ENCODE peak calls at places on chromosomes 11 and 22, in six cellular contexts. One of them, this sample, is unnamed.
A peak's percentile ranks its signal among the peaks of the same experiment; 100 is the strongest.

GRCh38 chr11:102064316-102064715 is 17.1 kb downstream of the CFAP300 start:
- DNase-seq in astrocyte of the cerebellum: no peak
- DNase-seq in A549: no peak
- DNase-seq in uterus: no peak
- DNase-seq in AG04449: no peak
- DNase-seq in fibroblast of villous mesenchyme: no peak
- DNase-seq in this sample: no peak

GRCh38 chr11:16184588-16184987 is 171.8 kb downstream of the SOX6 start:
- DNase-seq in fibroblast of villous mesenchyme: peak; percentile 64
- DNase-seq in uterus: no peak
- DNase-seq in A549: peak; percentile 55
- DNase-seq in AG04449: peak; percentile 63
- DNase-seq in astrocyte of the cerebellum: peak; percentile 24
- DNase-seq in this sample: peak; percentile 38

GRCh38 chr11:57640068-57640800 is 9.5 kb downstream of the YPEL4 start:
- DNase-seq in AG04449: no peak
- DNase-seq in astrocyte of the cerebellum: no peak
- DNase-seq in A549: no peak
- DNase-seq in uterus: no peak
- DNase-seq in fibroblast of villous mesenchyme: no peak
- DNase-seq in this sample: no peak

GRCh38 chr11:68994161-68994890 is 13.5 kb upstream of the MRGPRD start:
- DNase-seq in astrocyte of the cerebellum: no peak
- DNase-seq in A549: no peak
- DNase-seq in uterus: no peak
- DNase-seq in AG04449: no peak
- DNase-seq in fibroblast of villous mesenchyme: no peak
- DNase-seq in this sample: no peak

GRCh38 chr22:32858121-32858703 is 56.7 kb downstream of the TIMP3 start:
- DNase-seq in fibroblast of villous mesenchyme: peak; percentile 33
- DNase-seq in astrocyte of the cerebellum: no peak
- DNase-seq in AG04449: no peak
- DNase-seq in uterus: no peak
- DNase-seq in A549: no peak
- DNase-seq in this sample: no peak

GRCh38 chr11:34790620-34791019 is 125.6 kb downstream of the APIP start:
- DNase-seq in AG04449: no peak
- DNase-seq in astrocyte of the cerebellum: no peak
- DNase-seq in A549: no peak
- DNase-seq in uterus: no peak
- DNase-seq in fibroblast of villous mesenchyme: no peak
- DNase-seq in this sample: peak; percentile 57

GRCh38 chr22:46902436-46902835 is 140.0 kb downstream of the TBC1D22A start:
- DNase-seq in astrocyte of the cerebellum: no peak
- DNase-seq in AG04449: no peak
- DNase-seq in fibroblast of villous mesenchyme: no peak
- DNase-seq in uterus: no peak
- DNase-seq in A549: no peak
- DNase-seq in this sample: no peak

GRCh38 chr11:76210920-76211851 is 4.9 kb upstream of the WNT11 start:
- DNase-seq in fibroblast of villous mesenchyme: no peak
- DNase-seq in A549: no peak
- DNase-seq in uterus: no peak
- DNase-seq in AG04449: no peak
- DNase-seq in astrocyte of the cerebellum: no peak
- DNase-seq in this sample: no peak

GRCh38 chr11:31702966-31703365 is 108.2 kb downstream of the PAX6 start:
- DNase-seq in A549: peak; percentile 3
- DNase-seq in astrocyte of the cerebellum: no peak
- DNase-seq in AG04449: no peak
- DNase-seq in fibroblast of villous mesenchyme: no peak
- DNase-seq in uterus: no peak
- DNase-seq in this sample: no peak

GRCh38 chr11:119361056-119361787 is 14.7 kb upstream of the MFRP start:
- DNase-seq in fibroblast of villous mesenchyme: peak; percentile 81
- DNase-seq in A549: peak; percentile 57
- DNase-seq in AG04449: no peak
- DNase-seq in astrocyte of the cerebellum: no peak
- DNase-seq in uterus: peak; percentile 75
- DNase-seq in this sample: no peak

GRCh38 chr11:120326845-120327281 is 1.8 kb downstream of the TLCD5 start:
- DNase-seq in uterus: no peak
- DNase-seq in A549: no peak
- DNase-seq in AG04449: no peak
- DNase-seq in fibroblast of villous mesenchyme: peak; percentile 80
- DNase-seq in astrocyte of the cerebellum: no peak
- DNase-seq in this sample: no peak

GRCh38 chr11:118619444-118620205 is 12.2 kb downstream of the PHLDB1 start:
- DNase-seq in fibroblast of villous mesenchyme: peak; percentile 97
- DNase-seq in uterus: peak; percentile 59
- DNase-seq in astrocyte of the cerebellum: peak; percentile 86
- DNase-seq in AG04449: peak; percentile 88
- DNase-seq in A549: no peak
- DNase-seq in this sample: peak; percentile 18

GRCh38 chr11:69954756-69955155 is 123.4 kb upstream of the ANO1 start:
- DNase-seq in fibroblast of villous mesenchyme: no peak
- DNase-seq in uterus: no peak
- DNase-seq in astrocyte of the cerebellum: no peak
- DNase-seq in AG04449: no peak
- DNase-seq in A549: no peak
- DNase-seq in this sample: no peak

GRCh38 chr11:33636104-33636503 is 64.5 kb downstream of the C11orf91 start:
- DNase-seq in fibroblast of villous mesenchyme: peak; percentile 39
- DNase-seq in astrocyte of the cerebellum: no peak
- DNase-seq in AG04449: no peak
- DNase-seq in uterus: no peak
- DNase-seq in A549: no peak
- DNase-seq in this sample: no peak

GRCh38 chr11:121886005-121886739 is 229.8 kb downstream of the BLID start:
- DNase-seq in A549: no peak
- DNase-seq in astrocyte of the cerebellum: no peak
- DNase-seq in fibroblast of villous mesenchyme: no peak
- DNase-seq in uterus: peak; percentile 82
- DNase-seq in AG04449: no peak
- DNase-seq in this sample: no peak

DNA sequence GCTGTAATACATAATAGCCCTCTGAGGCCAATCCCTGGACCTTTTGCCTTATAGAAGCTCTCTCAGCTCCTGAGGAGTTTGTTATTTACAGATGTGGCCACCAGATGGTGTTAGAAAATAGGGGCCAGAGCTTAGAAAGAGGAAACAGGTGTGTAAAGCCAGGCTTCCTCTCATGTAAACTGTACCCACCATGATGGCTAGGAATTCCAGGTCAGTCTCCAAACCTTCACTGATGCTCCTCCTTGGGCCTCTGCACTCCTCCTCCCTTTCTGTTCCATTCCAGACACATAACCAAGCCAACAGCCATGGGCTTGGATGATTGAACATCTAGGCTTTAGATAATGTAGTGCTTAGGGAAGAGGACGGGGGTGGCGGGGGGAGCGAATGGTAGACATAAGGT is 39.7 kb downstream of the USP35 start:
- DNase-seq in astrocyte of the cerebellum: no peak
- DNase-seq in AG04449: no peak
- DNase-seq in A549: peak; percentile 51
- DNase-seq in fibroblast of villous mesenchyme: peak; percentile 70
- DNase-seq in uterus: no peak
- DNase-seq in this sample: peak; percentile 45
- TF ChIP-seq CTCF in astrocyte of the cerebellum: peak; percentile 70
- TF ChIP-seq CTCF in AG04449: peak; percentile 21
- TF ChIP-seq CTCF in A549: peak; percentile 63
- TF ChIP-seq CTCF in fibroblast of villous mesenchyme: peak; percentile 61
- TF ChIP-seq CTCF in uterus: peak; percentile 61
- TF ChIP-seq CTCF in this sample: no peak

GRCh38 chr11:11867720-11868119 is 25.9 kb downstream of the USP47 start:
- DNase-seq in astrocyte of the cerebellum: no peak
- DNase-seq in fibroblast of villous mesenchyme: no peak
- DNase-seq in uterus: no peak
- DNase-seq in A549: no peak
- DNase-seq in AG04449: no peak
- DNase-seq in this sample: no peak
- TF ChIP-seq CTCF in astrocyte of the cerebellum: no peak
- TF ChIP-seq CTCF in fibroblast of villous mesenchyme: no peak
- TF ChIP-seq CTCF in uterus: no peak
- TF ChIP-seq CTCF in A549: no peak
- TF ChIP-seq CTCF in AG04449: no peak
- TF ChIP-seq CTCF in this sample: no peak

GRCh38 chr11:65225284-65226102 is 36.3 kb upstream of the POLA2 start:
- DNase-seq in AG04449: no peak
- DNase-seq in fibroblast of villous mesenchyme: peak; percentile 62
- DNase-seq in astrocyte of the cerebellum: peak; percentile 33
- DNase-seq in uterus: peak; percentile 71
- DNase-seq in A549: no peak
- DNase-seq in this sample: no peak
- TF ChIP-seq CTCF in AG04449: peak; percentile 47
- TF ChIP-seq CTCF in fibroblast of villous mesenchyme: peak; percentile 60
- TF ChIP-seq CTCF in astrocyte of the cerebellum: peak; percentile 71
- TF ChIP-seq CTCF in uterus: peak; percentile 58
- TF ChIP-seq CTCF in A549: peak; percentile 23
- TF ChIP-seq CTCF in this sample: no peak

GRCh38 chr22:29320546-29320945 is 5.0 kb upstream of the RASL10A start:
- DNase-seq in uterus: no peak
- DNase-seq in astrocyte of the cerebellum: no peak
- DNase-seq in fibroblast of villous mesenchyme: no peak
- DNase-seq in A549: no peak
- DNase-seq in AG04449: no peak
- DNase-seq in this sample: no peak
- TF ChIP-seq CTCF in uterus: no peak
- TF ChIP-seq CTCF in astrocyte of the cerebellum: peak; percentile 23
- TF ChIP-seq CTCF in fibroblast of villous mesenchyme: peak; percentile 16
- TF ChIP-seq CTCF in A549: peak; percentile 13
- TF ChIP-seq CTCF in AG04449: no peak
- TF ChIP-seq CTCF in this sample: no peak

DNA sequence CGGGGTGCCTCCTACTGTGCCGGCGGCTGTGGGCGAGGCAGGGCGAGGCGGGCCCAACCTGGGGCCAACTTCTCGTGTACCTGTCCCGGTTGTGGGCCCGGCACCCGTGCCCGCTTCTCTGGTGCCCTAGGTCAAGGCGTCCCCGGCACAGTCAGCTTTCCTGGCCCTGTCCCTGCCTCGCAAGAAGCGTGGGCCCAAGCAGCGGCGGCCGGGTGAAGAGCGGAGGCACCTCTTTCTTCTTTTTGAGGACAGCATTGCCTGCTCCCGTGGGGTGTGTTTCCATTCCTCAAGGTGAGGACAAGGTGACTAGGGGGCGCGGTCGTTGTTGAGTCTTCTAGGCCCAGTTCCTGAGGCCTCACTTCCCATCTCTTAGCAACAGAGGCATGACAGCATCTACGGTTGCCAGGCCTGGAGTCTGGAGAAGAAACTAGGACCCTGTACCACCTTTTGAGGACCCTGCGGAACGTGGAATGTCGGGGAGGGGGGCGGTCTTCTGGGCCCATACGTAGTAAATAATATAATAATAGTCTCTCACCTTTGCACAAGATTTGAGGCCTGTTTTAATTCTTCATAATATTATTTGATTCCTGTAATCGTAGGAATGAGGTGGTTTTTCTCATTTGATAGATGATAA is 418 bp downstream of the ACO2 start:
- DNase-seq in A549: no peak
- DNase-seq in fibroblast of villous mesenchyme: no peak
- DNase-seq in uterus: no peak
- DNase-seq in astrocyte of the cerebellum: no peak
- DNase-seq in AG04449: no peak
- DNase-seq in this sample: no peak
- TF ChIP-seq CTCF in A549: no peak
- TF ChIP-seq CTCF in fibroblast of villous mesenchyme: no peak
- TF ChIP-seq CTCF in uterus: no peak
- TF ChIP-seq CTCF in astrocyte of the cerebellum: no peak
- TF ChIP-seq CTCF in AG04449: no peak
- TF ChIP-seq CTCF in this sample: no peak

DNA sequence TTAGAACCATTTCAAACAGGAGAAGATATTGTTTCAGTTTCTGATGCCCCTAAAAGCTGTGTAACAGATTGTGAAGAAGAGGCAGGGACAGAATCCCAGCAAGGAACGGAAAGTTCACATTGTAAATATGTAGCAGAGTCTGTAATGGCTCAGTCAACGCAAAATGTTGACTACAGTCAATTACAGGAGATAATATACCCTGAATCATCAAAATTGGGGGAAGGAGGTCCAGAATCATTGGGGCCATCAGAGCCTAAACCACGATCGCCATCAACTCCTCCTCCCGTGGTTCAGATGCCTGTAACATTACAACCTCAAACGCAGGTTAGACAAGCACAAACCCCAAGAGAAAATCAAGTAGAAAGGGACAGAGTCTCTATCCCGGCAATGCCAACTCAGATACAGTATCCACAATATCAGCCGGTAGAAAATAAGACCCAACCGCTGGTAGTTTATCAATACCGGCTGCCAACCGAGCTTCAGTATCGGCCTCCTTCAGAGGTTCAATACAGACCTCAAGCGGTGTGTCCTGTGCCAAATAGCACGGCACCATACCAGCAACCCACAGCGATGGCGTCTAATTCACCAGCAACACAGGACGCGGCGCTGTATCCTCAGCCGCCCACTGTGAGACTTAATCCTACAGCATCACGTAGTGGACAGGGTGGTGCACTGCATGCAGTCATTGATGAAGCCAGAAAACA is 40.8 kb downstream of the IGLL1 start:
- DNase-seq in A549: peak; percentile 36
- DNase-seq in astrocyte of the cerebellum: peak; percentile 45
- DNase-seq in uterus: peak; percentile 67
- DNase-seq in AG04449: peak; percentile 10
- DNase-seq in fibroblast of villous mesenchyme: peak; percentile 80
- DNase-seq in this sample: peak; percentile 80
- TF ChIP-seq CTCF in A549: peak; percentile 62
- TF ChIP-seq CTCF in astrocyte of the cerebellum: peak; percentile 81
- TF ChIP-seq CTCF in uterus: peak; percentile 96
- TF ChIP-seq CTCF in AG04449: peak; percentile 79
- TF ChIP-seq CTCF in fibroblast of villous mesenchyme: peak; percentile 86
- TF ChIP-seq CTCF in this sample: peak; percentile 89

GRCh38 chr11:126192386-126192785 is 19.1 kb downstream of the RPUSD4 start:
- DNase-seq in AG04449: no peak
- DNase-seq in fibroblast of villous mesenchyme: no peak
- DNase-seq in A549: no peak
- DNase-seq in uterus: peak; percentile 48
- DNase-seq in astrocyte of the cerebellum: no peak
- DNase-seq in this sample: no peak

GRCh38 chr11:126194121-126194543 is 17.3 kb downstream of the RPUSD4 start:
- DNase-seq in uterus: peak; percentile 64
- DNase-seq in AG04449: no peak
- DNase-seq in astrocyte of the cerebellum: peak; percentile 32
- DNase-seq in fibroblast of villous mesenchyme: peak; percentile 62
- DNase-seq in A549: peak; percentile 55
- DNase-seq in this sample: peak; percentile 37

GRCh38 chr11:126195119-126195518 is 16.3 kb downstream of the RPUSD4 start:
- DNase-seq in A549: no peak
- DNase-seq in astrocyte of the cerebellum: no peak
- DNase-seq in uterus: no peak
- DNase-seq in fibroblast of villous mesenchyme: no peak
- DNase-seq in AG04449: no peak
- DNase-seq in this sample: no peak

GRCh38 chr11:126191379-126192073 is 19.9 kb downstream of the RPUSD4 start:
- DNase-seq in astrocyte of the cerebellum: no peak
- DNase-seq in uterus: no peak
- DNase-seq in A549: no peak
- DNase-seq in fibroblast of villous mesenchyme: no peak
- DNase-seq in AG04449: no peak
- DNase-seq in this sample: no peak

GRCh38 chr11:126193038-126193478 is 18.4 kb downstream of the RPUSD4 start:
- DNase-seq in A549: no peak
- DNase-seq in AG04449: no peak
- DNase-seq in astrocyte of the cerebellum: no peak
- DNase-seq in uterus: no peak
- DNase-seq in fibroblast of villous mesenchyme: no peak
- DNase-seq in this sample: no peak
- TF ChIP-seq CTCF in A549: no peak
- TF ChIP-seq CTCF in AG04449: no peak
- TF ChIP-seq CTCF in astrocyte of the cerebellum: no peak
- TF ChIP-seq CTCF in uterus: no peak
- TF ChIP-seq CTCF in fibroblast of villous mesenchyme: no peak
- TF ChIP-seq CTCF in this sample: no peak

GRCh38 chr11:79393362-79394043 is 47.3 kb downstream of the TENM4 start:
- DNase-seq in uterus: no peak
- DNase-seq in A549: no peak
- DNase-seq in fibroblast of villous mesenchyme: peak; percentile 24
- DNase-seq in AG04449: no peak
- DNase-seq in astrocyte of the cerebellum: no peak
- DNase-seq in this sample: no peak
- TF ChIP-seq CTCF in uterus: no peak
- TF ChIP-seq CTCF in A549: no peak
- TF ChIP-seq CTCF in fibroblast of villous mesenchyme: no peak
- TF ChIP-seq CTCF in AG04449: no peak
- TF ChIP-seq CTCF in astrocyte of the cerebellum: no peak
- TF ChIP-seq CTCF in this sample: no peak